ENCODE peak calls at places on chromosomes 3 and 15, in nine cellular contexts. T is progenitor cell of endocrine pancreas; Q is fibroblast of the aortic adventitia; D is lower leg skin; S is heart left ventricle; M is CD4-positive, alpha-beta T cell; U is heart right ventricle; Z is right lobe of liver; J is neural progenitor cell. F is an unnamed sample.

GRCh38 chr3:123143669-123144411 is 57.9 kb upstream of the SEC22A start:
- DNase-seq in T (no peak), S (no peak), Q (no peak), U (no peak), Z (peak; percentile 56), J (peak; percentile 18), D (no peak), M (no peak), F (no peak)

GRCh38 chr3:14897266-14897665 is 50.1 kb upstream of the NR2C2 start:
- DNase-seq in Z (no peak), M (no peak), U (no peak), T (no peak), Q (no peak), D (no peak), S (no peak), J (no peak), F (no peak)

GRCh38 chr3:98690876-98691275 is 72.3 kb upstream of the ST3GAL6 start:
- DNase-seq in Q (peak; percentile 29), D (no peak), S (no peak), Z (no peak), U (no peak), J (no peak), T (no peak), M (no peak), F (no peak)

GRCh38 chr3:89032331-89033063 is 74.9 kb upstream of the EPHA3 start:
- DNase-seq in M (no peak), Q (no peak), J (no peak), S (no peak), T (no peak), U (no peak), Z (no peak), D (no peak), F (no peak)

GRCh38 chr3:161221881-161222600 is 930 bp downstream of the NMD3 start:
- DNase-seq in U (peak; percentile 17), Z (no peak), D (no peak), S (peak; percentile 30), T (no peak), J (no peak), M (no peak), Q (peak; percentile 48), F (peak; percentile 26)

GRCh38 chr15:36653851-36654250 is 74.4 kb downstream of the CDIN1 start:
- DNase-seq in T (no peak), Z (no peak), Q (no peak), D (peak; percentile 48), S (no peak), M (no peak), J (no peak), U (no peak), F (peak; percentile 29)

GRCh38 chr3:13027154-13027553 is 46.1 kb downstream of the IQSEC1 start:
- DNase-seq in S (no peak), J (peak; percentile 66), U (no peak), Q (no peak), M (no peak), T (no peak), Z (no peak), D (no peak), F (no peak)

GRCh38 chr3:121477589-121477988 is 68.2 kb downstream of the POLQ start:
- DNase-seq in Z (no peak), M (no peak), J (no peak), U (no peak), T (no peak), D (no peak), Q (peak; percentile 79), S (no peak), F (no peak)

GRCh38 chr3:134464693-134465385 is 20.9 kb downstream of the ANAPC13 start:
- DNase-seq in U (no peak), Z (no peak), J (peak; percentile 29), D (no peak), S (no peak), T (no peak), M (no peak), Q (peak; percentile 61), F (no peak)

GRCh38 chr3:169581633-169582032 is 81.9 kb downstream of the MECOM start:
- DNase-seq in T (no peak), S (no peak), D (no peak), Z (no peak), Q (peak; percentile 31), M (no peak), U (no peak), J (peak; percentile 33), F (peak; percentile 4)

GRCh38 chr3:9402410-9403228 is 5.2 kb downstream of the SETD5 start:
- DNase-seq in D (no peak), T (peak; percentile 44), M (no peak), Z (peak; percentile 53), U (peak; percentile 36), Q (no peak), S (peak; percentile 55), J (peak; percentile 87), F (no peak)

GRCh38 chr15:37806808-37807207 is 127.6 kb upstream of the TMCO5A start:
- DNase-seq in Q (no peak), T (no peak), J (no peak), Z (no peak), S (no peak), D (no peak), U (no peak), M (no peak), F (no peak)

GRCh38 chr3:129665024-129665768 is 58.7 kb upstream of the PLXND1 start:
- DNase-seq in D (no peak), M (no peak), Q (peak; percentile 58), S (no peak), U (no peak), Z (no peak), T (no peak), J (no peak), F (peak; percentile 21)

GRCh38 chr3:22159004-22159695 is 408.1 kb upstream of the ZNF385D start:
- DNase-seq in U (no peak), T (no peak), Z (no peak), S (no peak), M (no peak), Q (no peak), J (no peak), D (no peak), F (no peak)

GRCh38 chr3:183220828-183221227 is 32.2 kb upstream of the B3GNT5 start:
- DNase-seq in D (no peak), J (no peak), Z (no peak), Q (no peak), S (no peak), T (no peak), M (no peak), U (no peak), F (peak; percentile 40)

GRCh38 chr3:27095588-27096222 is 273.5 kb downstream of the NEK10 start:
- DNase-seq in J (no peak), S (no peak), U (no peak), T (no peak), Z (no peak), Q (peak; percentile 20), M (no peak), D (no peak), F (no peak)

GRCh38 chr15:57205999-57206398 is 170.3 kb upstream of the CGNL1 start:
- DNase-seq in M (no peak), S (no peak), Z (no peak), D (no peak), T (no peak), U (no peak), J (no peak), Q (no peak), F (no peak)

GRCh38 chr3:53324011-53324544 is 23.3 kb downstream of the DCP1A start:
- DNase-seq in M (no peak), D (no peak), U (peak; percentile 47), Z (no peak), Q (peak; percentile 63), J (no peak), T (no peak), S (peak; percentile 72), F (no peak)

GRCh38 chr3:186589115-186589514 is 18.6 kb downstream of the DNAJB11 start:
- DNase-seq in T (no peak), Z (no peak), D (no peak), Q (peak; percentile 56), M (no peak), U (no peak), J (peak; percentile 42), S (no peak), F (no peak)

GRCh38 chr3:105526349-105527111 is 159.8 kb downstream of the ALCAM start:
- DNase-seq in Q (no peak), J (peak; percentile 21), M (no peak), D (no peak), T (no peak), S (no peak), Z (no peak), U (no peak), F (peak; percentile 6)

GRCh38 chr3:11651900-11652299 is 8.2 kb upstream of the VGLL4 start:
- DNase-seq in S (no peak), T (no peak), D (no peak), J (peak; percentile 36), Z (no peak), U (no peak), M (no peak), Q (peak; percentile 76), F (peak; percentile 20)
- TF ChIP-seq CTCF in S (peak; percentile 45), T (peak; percentile 74), D (no peak), J (peak; percentile 73), Z (peak; percentile 48), U (peak; percentile 35), M (peak; percentile 77), Q (peak; percentile 36), F (peak; percentile 40)

GRCh38 chr15:75834011-75834410 is 9.2 kb upstream of the UBE2Q2 start:
- DNase-seq in S (no peak), Q (no peak), U (no peak), T (no peak), D (no peak), M (no peak), Z (no peak), J (no peak), F (no peak)
- TF ChIP-seq CTCF in S (no peak), Q (no peak), U (no peak), T (no peak), D (no peak), M (no peak), Z (no peak), J (no peak), F (no peak)

GRCh38 chr3:34619990-34620389 is 821.6 kb downstream of the PDCD6IP start:
- DNase-seq in D (no peak), T (no peak), S (no peak), J (peak; percentile 20), U (no peak), Z (no peak), Q (no peak), M (no peak), F (no peak)
- TF ChIP-seq CTCF in D (no peak), T (no peak), S (no peak), J (peak; percentile 40), U (no peak), Z (no peak), Q (no peak), M (no peak), F (no peak)

DNA sequence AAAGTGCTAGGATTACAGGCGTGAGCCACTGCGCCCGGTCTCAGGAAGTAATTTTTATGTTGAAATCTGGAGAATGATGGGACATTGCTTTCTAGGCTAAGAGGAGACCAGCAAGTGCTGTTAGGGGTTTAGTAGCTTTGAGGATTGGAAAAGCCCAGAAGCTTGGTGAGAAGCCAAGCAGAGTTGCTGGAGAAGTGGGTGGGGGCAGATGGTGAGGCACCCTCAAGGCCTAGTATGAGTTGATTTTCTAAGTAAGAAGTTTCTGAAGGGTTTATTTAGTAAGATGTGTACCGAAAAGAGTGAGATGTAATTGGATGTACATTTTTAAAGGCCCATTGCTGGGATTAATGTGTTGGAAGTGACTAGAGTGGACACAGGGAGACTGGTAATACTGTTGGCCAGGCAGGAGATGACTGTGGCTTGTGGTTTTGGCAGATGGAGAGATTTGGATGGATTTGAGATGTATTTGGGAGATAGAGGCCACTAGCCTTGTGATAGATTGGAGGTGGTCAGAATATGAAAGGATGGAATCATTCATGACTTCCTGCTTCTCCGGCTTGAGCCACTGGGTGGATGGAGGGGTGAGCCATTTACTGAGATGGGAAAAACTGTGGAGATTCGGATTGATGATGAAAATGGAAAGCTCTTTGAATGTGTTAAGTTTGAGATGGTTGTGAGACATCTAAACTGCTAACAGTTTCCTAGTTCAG is 2.3 kb downstream of the LRRC28 start:
- DNase-seq in J (no peak), T (no peak), Q (peak; percentile 80), Z (no peak), U (no peak), M (no peak), D (no peak), S (no peak), F (no peak)
- TF ChIP-seq CTCF in J (no peak), T (no peak), Q (peak; percentile 35), Z (no peak), U (no peak), M (no peak), D (no peak), S (no peak), F (no peak)

F was measured in RWPE1.